ENCODE peak calls at places on chromosome 3, in ten cellular contexts. S, U, T, P, N, R, L, K, F and M are unnamed samples.

GRCh38 chr3:134697830-134698699 is 47.2 kb upstream of the KY start:
- DNase-seq in K (no peak), U (no peak), P (no peak), T (peak; percentile 31), L (no peak), S (no peak), F (no peak), R (no peak), N (no peak), M (no peak)

GRCh38 chr3:55036883-55037577 is 109.2 kb upstream of the LRTM1 start:
- DNase-seq in N (no peak), S (no peak), L (no peak), P (no peak), R (no peak), F (no peak), T (no peak), K (no peak), U (no peak), M (no peak)

GRCh38 chr3:68931406-68932149 is 769 bp downstream of the TAFA4 start:
- DNase-seq in S (no peak), F (no peak), T (no peak), K (peak; percentile 56), P (no peak), L (no peak), R (peak; percentile 48), N (no peak), U (no peak), M (no peak)

GRCh38 chr3:9400626-9401025 is 3.2 kb downstream of the SETD5 start:
- DNase-seq in T (no peak), F (no peak), S (no peak), K (peak; percentile 62), L (no peak), P (no peak), R (peak; percentile 51), U (no peak), N (no peak), M (no peak)

GRCh38 chr3:105526349-105527111 is 159.8 kb downstream of the ALCAM start:
- DNase-seq in U (no peak), N (no peak), P (no peak), K (no peak), T (no peak), F (no peak), R (peak; percentile 21), S (no peak), L (no peak), M (no peak)

GRCh38 chr3:39103324-39103693 is 4.1 kb downstream of the GORASP1 start:
- DNase-seq in S (no peak), N (no peak), T (no peak), F (no peak), K (peak; percentile 68), R (peak; percentile 39), U (no peak), L (no peak), P (no peak), M (no peak)

GRCh38 chr3:69161587-69162196 is 39.3 kb upstream of the LMOD3 start:
- DNase-seq in R (peak; percentile 54), T (peak; percentile 23), U (peak; percentile 11), N (peak; percentile 32), K (peak; percentile 68), L (peak; percentile 32), P (no peak), F (no peak), S (peak; percentile 40), M (no peak)

GRCh38 chr3:194632983-194633348 is 253 bp downstream of the TMEM44 start:
- DNase-seq in S (peak; percentile 18), T (peak; percentile 34), U (no peak), L (peak; percentile 78), N (no peak), R (no peak), P (peak; percentile 52), K (no peak), F (no peak), M (no peak)

GRCh38 chr3:188165596-188165995 is 11.6 kb downstream of the LPP start:
- DNase-seq in N (no peak), S (no peak), R (no peak), P (no peak), L (peak; percentile 24), K (no peak), T (no peak), F (no peak), U (no peak), M (no peak)

GRCh38 chr3:33146791-33147445 is 33.1 kb downstream of the CRTAP start:
- DNase-seq in N (no peak), U (no peak), P (no peak), L (peak; percentile 10), R (no peak), S (no peak), T (no peak), F (no peak), K (peak; percentile 5), M (no peak)

GRCh38 chr3:53134631-53135232 is 4.5 kb upstream of the RFT1 start:
- DNase-seq in U (peak; percentile 43), R (peak; percentile 81), T (peak; percentile 63), L (peak; percentile 42), S (no peak), F (no peak), N (peak; percentile 87), K (peak; percentile 85), P (peak; percentile 44), M (peak; percentile 89)

GRCh38 chr3:170692720-170693119 is 106.8 kb upstream of the SLC7A14 start:
- DNase-seq in S (no peak), T (no peak), F (no peak), R (no peak), U (no peak), N (no peak), P (no peak), L (no peak), K (no peak), M (no peak)

GRCh38 chr3:131948806-131949205 is 86.0 kb downstream of the CPNE4 start:
- DNase-seq in F (no peak), N (no peak), P (no peak), S (no peak), U (no peak), K (no peak), R (no peak), T (no peak), L (no peak), M (no peak)

GRCh38 chr3:166284994-166285393 is 447.8 kb upstream of the BCHE start:
- DNase-seq in U (no peak), L (no peak), S (no peak), R (no peak), F (no peak), T (no peak), P (no peak), N (no peak), K (no peak), M (no peak)

GRCh38 chr3:50321844-50322385 is 630 bp downstream of the HYAL2 start:
- DNase-seq in R (peak; percentile 91), L (no peak), S (peak; percentile 94), F (no peak), N (no peak), K (no peak), U (no peak), P (no peak), T (no peak), M (no peak)

GRCh38 chr3:192841428-192841827 is 76.2 kb downstream of the MB21D2 start:
- DNase-seq in K (no peak), L (no peak), N (no peak), P (no peak), S (no peak), R (no peak), U (no peak), T (no peak), F (no peak), M (no peak)

GRCh38 chr3:155230382-155230781 is 63.1 kb downstream of the STRIT1 start:
- DNase-seq in P (no peak), S (no peak), F (no peak), R (no peak), L (no peak), N (no peak), U (no peak), K (no peak), T (no peak), M (no peak)

DNA sequence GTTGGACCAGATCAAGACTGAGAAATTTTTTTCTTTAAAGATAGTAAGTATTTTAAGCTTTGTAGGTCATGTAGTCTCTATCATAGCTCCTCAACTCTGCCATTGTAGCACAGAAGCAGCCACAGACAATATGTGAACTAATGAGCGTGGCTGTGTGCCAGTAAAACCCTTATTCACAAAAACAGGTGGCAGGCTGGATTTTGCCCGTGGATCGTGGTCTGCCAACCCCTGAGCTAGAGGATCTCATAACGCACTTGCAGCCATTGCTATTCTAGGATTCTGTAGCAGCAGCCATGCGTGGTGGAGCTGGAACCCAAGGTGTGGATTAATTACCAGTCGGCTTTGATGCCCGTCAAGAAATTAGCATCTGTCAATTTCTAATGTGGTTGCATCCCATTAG is 68.7 kb upstream of the PLXNA1 start:
- DNase-seq in U (no peak), T (no peak), K (no peak), P (no peak), F (no peak), S (no peak), L (no peak), N (no peak), R (no peak), M (no peak)
- H3K4me1 ChIP-seq in U (peaks cover 25% of the 10 kb centered on the region), T (no peaks in the 10 kb centered on the region), K (no peaks in the 10 kb centered on the region), P (no peaks in the 10 kb centered on the region), F (peaks cover 26% of the 10 kb centered on the region), S (peaks cover 2% of the 10 kb centered on the region), L (no peaks in the 10 kb centered on the region), N (no peaks in the 10 kb centered on the region), R (no peaks in the 10 kb centered on the region), M (no peaks in the 10 kb centered on the region)

DNA sequence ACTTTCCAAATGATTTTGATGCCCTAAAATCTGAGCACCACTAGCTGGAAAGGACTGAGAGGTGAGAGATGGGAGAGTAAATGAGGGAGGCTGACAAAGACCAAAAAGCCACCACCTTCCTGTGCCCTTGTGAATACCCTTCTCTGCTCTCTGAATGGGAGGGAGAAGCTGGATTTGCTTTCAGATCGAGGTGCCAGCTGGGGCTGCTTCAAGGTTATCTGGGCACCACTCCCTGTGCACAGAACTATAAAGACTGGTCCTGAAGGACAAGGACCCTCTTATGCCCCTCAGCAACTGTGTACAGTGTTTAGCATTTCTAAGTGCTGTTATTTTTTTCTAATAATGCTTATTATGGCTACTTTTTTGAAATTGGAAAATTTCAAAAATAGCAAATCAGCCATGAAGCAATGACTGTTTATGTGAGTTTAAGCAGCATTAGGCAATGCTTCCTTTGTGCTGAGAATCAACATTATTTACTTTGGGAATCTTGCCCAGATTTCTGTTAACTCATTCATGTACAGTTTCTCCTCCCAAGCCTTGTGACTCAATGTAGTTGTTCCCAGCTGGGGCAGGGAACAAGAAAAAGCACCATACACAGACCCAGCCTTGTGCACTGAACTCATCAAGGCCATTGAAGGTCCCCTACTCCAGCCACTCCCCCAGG is 37.4 kb upstream of the CDV3 start:
- DNase-seq in N (peak; percentile 46), F (no peak), T (no peak), L (peak; percentile 64), R (no peak), U (no peak), S (no peak), K (no peak), P (no peak), M (no peak)
- H3K27ac ChIP-seq in N (peak overlapping the region; percentile 63), F (peak overlapping the region; percentile 55), T (no peak overlapping the region), L (no peak overlapping the region), R (no peak overlapping the region), U (no peak overlapping the region), S (no peak overlapping the region), K (no peak overlapping the region), P (no peak overlapping the region), M (no peak overlapping the region)

GRCh38 chr3:149391960-149392359 is 14.5 kb upstream of the TM4SF1 start:
- DNase-seq in F (no peak), N (no peak), R (no peak), K (no peak), L (no peak), U (no peak), T (no peak), S (no peak), P (no peak), M (no peak)
- H3K4me1 ChIP-seq in F (peaks cover 38% of the 10 kb centered on the region), N (no peaks in the 10 kb centered on the region), R (no peaks in the 10 kb centered on the region), K (no peaks in the 10 kb centered on the region), L (peaks cover 5% of the 10 kb centered on the region), U (no peaks in the 10 kb centered on the region), T (no peaks in the 10 kb centered on the region), S (no peaks in the 10 kb centered on the region), P (peaks cover 3% of the 10 kb centered on the region), M (peaks cover 8% of the 10 kb centered on the region)

GRCh38 chr3:44511238-44511567 is 33.7 kb upstream of the ZNF445 start:
- DNase-seq in U (no peak), K (no peak), N (no peak), T (no peak), S (no peak), R (peak; percentile 19), F (no peak), P (no peak), L (no peak), M (no peak)
- H3K27ac ChIP-seq in U (peak overlapping the region; percentile 86), K (peak overlapping the region; percentile 65), N (peak overlapping the region; percentile 92), T (peak overlapping the region; percentile 93), S (peak overlapping the region; percentile 94), R (peak overlapping the region; percentile 86), F (peak overlapping the region; percentile 91), P (peak overlapping the region; percentile 85), L (peak overlapping the region; percentile 23), M (peak overlapping the region; percentile 85)